ENCODE peak calls at places on chromosomes 6 and 20, in nine cellular contexts. H is stimulated activated CD8-positive, alpha-beta memory T cell treated with anti-CD3 and anti-CD28 coated beads, Interleukin-15, amount 100 ng/mL, for 48 hours; E is nephron progenitor cell; W is CD4-positive, alpha-beta memory T cell; B is activated T-helper 1 cell treated with anti-CD3 and anti-CD28 coated beads, Interleukin-2, amount 50 U/mL, for 16 hours; A is NAMALWA; O is NCI-H2171 treated with DMSO at 0.1 percent for 48 hours; Q is fibroblast of mammary gland; Z is pancreas. D is an unnamed sample.

GRCh38 chr6:41460742-41461336 is 85.3 kb upstream of the FOXP4 start:
- DNase-seq in H (no peak), E (no peak), W (no peak), B (no peak), A (no peak), O (no peak), Q (peak), Z (no peak), D (no peak)

GRCh38 chr6:128358111-128358780 is 162.2 kb downstream of the PTPRK start:
- DNase-seq in H (no peak), E (no peak), W (no peak), B (no peak), A (no peak), O (no peak), Q (no peak), Z (no peak), D (no peak)

GRCh38 chr6:114581293-114581692 is 238.5 kb upstream of the HS3ST5 start:
- DNase-seq in H (no peak), E (no peak), W (no peak), B (no peak), A (no peak), O (peak), Q (no peak), Z (no peak), D (no peak)

GRCh38 chr6:139133272-139133671 is 1.6 kb upstream of the HECA start:
- DNase-seq in H (no peak), E (no peak), W (no peak), B (no peak), A (peak), O (no peak), Q (no peak), Z (no peak), D (no peak)

GRCh38 chr6:158431560-158431959 is 119.3 kb downstream of the TULP4 start:
- DNase-seq in H (no peak), E (no peak), W (no peak), B (no peak), A (no peak), O (no peak), Q (no peak), Z (no peak), D (no peak)

GRCh38 chr20:13549451-13549850 is 89.3 kb downstream of the TASP1 start:
- DNase-seq in H (no peak), E (no peak), W (no peak), B (no peak), A (no peak), O (no peak), Q (no peak), Z (no peak), D (no peak)

GRCh38 chr6:108097882-108098281 is 23.3 kb upstream of the OSTM1 start:
- DNase-seq in H (no peak), E (no peak), W (no peak), B (no peak), A (no peak), O (peak), Q (peak), Z (no peak), D (no peak)

GRCh38 chr6:158021814-158022748 is 40.4 kb downstream of the SYNJ2 start:
- DNase-seq in H (no peak), E (no peak), W (no peak), B (no peak), A (no peak), O (no peak), Q (no peak), Z (no peak), D (no peak)

GRCh38 chr6:87914637-87915395 is 132.8 kb upstream of the SPACA1 start:
- DNase-seq in H (no peak), E (no peak), W (no peak), B (no peak), A (peak), O (no peak), Q (peak), Z (no peak), D (no peak)

GRCh38 chr6:43290353-43290904 is 7.6 kb upstream of the SLC22A7 start:
- DNase-seq in H (no peak), E (no peak), W (no peak), B (no peak), A (no peak), O (no peak), Q (no peak), Z (no peak), D (no peak)

GRCh38 chr6:157110620-157111019 is 212.7 kb downstream of the TMEM242 start:
- DNase-seq in H (no peak), E (no peak), W (no peak), B (no peak), A (no peak), O (no peak), Q (peak), Z (no peak), D (no peak)

GRCh38 chr20:17782768-17783167 is 83.0 kb downstream of the BANF2 start:
- DNase-seq in H (no peak), E (no peak), W (no peak), B (no peak), A (no peak), O (no peak), Q (no peak), Z (no peak), D (no peak)

GRCh38 chr6:38528196-38528965 is 111.3 kb downstream of the BTBD9 start:
- DNase-seq in H (no peak), E (no peak), W (no peak), B (no peak), A (no peak), O (no peak), Q (no peak), Z (no peak), D (no peak)

GRCh38 chr6:121533321-121533841 is 97.9 kb downstream of the GJA1 start:
- DNase-seq in H (no peak), E (no peak), W (no peak), B (no peak), A (no peak), O (peak), Q (no peak), Z (no peak), D (no peak)

GRCh38 chr20:20373046-20373706 is 5.3 kb downstream of the INSM1 start:
- DNase-seq in H (no peak), E (no peak), W (no peak), B (no peak), A (no peak), O (peak), Q (peak), Z (no peak), D (no peak)

GRCh38 chr6:53984163-53984562 is 127.1 kb upstream of the MLIP start:
- DNase-seq in H (no peak), E (no peak), W (no peak), B (no peak), A (no peak), O (no peak), Q (peak), Z (no peak), D (no peak)

GRCh38 chr6:33925210-33925609 is 121.4 kb upstream of the MLN start:
- DNase-seq in H (no peak), E (no peak), W (no peak), B (no peak), A (no peak), O (no peak), Q (no peak), Z (no peak), D (no peak)

D was measured in GM12892.